ENCODE peak calls at places on chromosomes 6 and 20, in four cellular contexts. One of them, this sample, is unnamed.

GRCh38 chr20:39248851-39249485 is 286.8 kb downstream of the DHX35 start:
- DNase-seq in spleen: no peak
- DNase-seq in breast epithelium: no peak
- DNase-seq in A549: no peak
- DNase-seq in this sample: no peak

GRCh38 chr6:40485300-40485699 is 101.9 kb downstream of the LRFN2 start:
- DNase-seq in spleen: peak
- DNase-seq in breast epithelium: no peak
- DNase-seq in A549: no peak
- DNase-seq in this sample: no peak

GRCh38 chr6:7389162-7389450 is 436 bp downstream of the CAGE1 start:
- DNase-seq in breast epithelium: peak
- DNase-seq in A549: peak
- DNase-seq in spleen: no peak
- DNase-seq in this sample: no peak

GRCh38 chr20:50585214-50585613 is 75.0 kb downstream of the PTPN1 start:
- DNase-seq in A549: no peak
- DNase-seq in spleen: peak
- DNase-seq in breast epithelium: no peak
- DNase-seq in this sample: no peak

GRCh38 chr6:74731921-74732320 is 473.9 kb downstream of the COL12A1 start:
- DNase-seq in spleen: no peak
- DNase-seq in breast epithelium: no peak
- DNase-seq in A549: no peak
- DNase-seq in this sample: no peak

GRCh38 chr6:168133186-168133585 is 54.2 kb upstream of the FRMD1 start:
- DNase-seq in breast epithelium: no peak
- DNase-seq in spleen: no peak
- DNase-seq in A549: no peak
- DNase-seq in this sample: no peak

GRCh38 chr6:139323511-139324445 is 32.0 kb upstream of the TXLNB start:
- DNase-seq in A549: no peak
- DNase-seq in spleen: peak
- DNase-seq in breast epithelium: peak
- DNase-seq in this sample: peak

GRCh38 chr6:41651246-41651961 is 13.1 kb downstream of the MDFI start:
- DNase-seq in A549: no peak
- DNase-seq in spleen: no peak
- DNase-seq in breast epithelium: no peak
- DNase-seq in this sample: no peak

GRCh38 chr20:15179426-15180190 is 842.2 kb upstream of the FLRT3 start:
- DNase-seq in spleen: no peak
- DNase-seq in A549: no peak
- DNase-seq in breast epithelium: no peak
- DNase-seq in this sample: no peak

GRCh38 chr6:139306582-139306981 is 14.8 kb upstream of the TXLNB start:
- DNase-seq in A549: no peak
- DNase-seq in spleen: no peak
- DNase-seq in breast epithelium: no peak
- DNase-seq in this sample: no peak

GRCh38 chr6:33816911-33817310 is 13.1 kb upstream of the MLN start:
- DNase-seq in A549: no peak
- DNase-seq in spleen: no peak
- DNase-seq in breast epithelium: no peak
- DNase-seq in this sample: no peak

GRCh38 chr6:12309070-12309469 is 18.9 kb downstream of the EDN1 start:
- DNase-seq in breast epithelium: no peak
- DNase-seq in spleen: no peak
- DNase-seq in A549: no peak
- DNase-seq in this sample: no peak

GRCh38 chr6:30542404-30542725 is 13.9 kb downstream of the GNL1 start:
- DNase-seq in A549: no peak
- DNase-seq in spleen: no peak
- DNase-seq in breast epithelium: no peak
- DNase-seq in this sample: peak

GRCh38 chr6:109867970-109868358 is 110.1 kb upstream of the GPR6 start:
- DNase-seq in breast epithelium: no peak
- DNase-seq in A549: no peak
- DNase-seq in spleen: no peak
- DNase-seq in this sample: no peak

GRCh38 chr6:15351631-15352030 is 105.8 kb downstream of the JARID2 start:
- DNase-seq in A549: no peak
- DNase-seq in breast epithelium: no peak
- DNase-seq in spleen: no peak
- DNase-seq in this sample: no peak

GRCh38 chr20:60038400-60038799 is 80.2 kb downstream of the CDH26 start:
- DNase-seq in A549: no peak
- DNase-seq in spleen: no peak
- DNase-seq in breast epithelium: no peak
- DNase-seq in this sample: no peak

GRCh38 chr6:89999154-89999553 is 104.9 kb downstream of the GJA10 start:
- DNase-seq in A549: no peak
- DNase-seq in breast epithelium: no peak
- DNase-seq in spleen: no peak
- DNase-seq in this sample: peak

GRCh38 chr20:31607640-31608255 is 2.7 kb downstream of the ID1 start:
- DNase-seq in A549: peak
- DNase-seq in spleen: no peak
- DNase-seq in breast epithelium: no peak
- DNase-seq in this sample: no peak

GRCh38 chr20:39943336-39943735 is 745.7 kb downstream of the MAFB start:
- DNase-seq in spleen: no peak
- DNase-seq in A549: no peak
- DNase-seq in breast epithelium: no peak
- DNase-seq in this sample: no peak

GRCh38 chr20:25019381-25020155 is 27.0 kb upstream of the APMAP start:
- DNase-seq in breast epithelium: peak
- DNase-seq in A549: no peak
- DNase-seq in spleen: peak
- DNase-seq in this sample: peak

GRCh38 chr6:107716688-107717089 is 107.4 kb downstream of the SCML4 start:
- DNase-seq in spleen: peak
- DNase-seq in breast epithelium: no peak
- DNase-seq in A549: no peak
- DNase-seq in this sample: peak

GRCh38 chr6:145245119-145245518 is 490.2 kb downstream of the EPM2A start:
- DNase-seq in A549: no peak
- DNase-seq in breast epithelium: no peak
- DNase-seq in spleen: no peak
- DNase-seq in this sample: no peak

GRCh38 chr6:25337004-25337403 is 57.8 kb downstream of the CARMIL1 start:
- DNase-seq in spleen: no peak
- DNase-seq in A549: no peak
- DNase-seq in breast epithelium: no peak
- DNase-seq in this sample: no peak

GRCh38 chr6:97470322-97470721 is 187.3 kb upstream of the MMS22L start:
- DNase-seq in spleen: no peak
- DNase-seq in breast epithelium: no peak
- DNase-seq in A549: no peak
- DNase-seq in this sample: no peak

GRCh38 chr6:43977404-43978111 is 149.7 kb downstream of the MRPL14 start:
- DNase-seq in spleen: no peak
- DNase-seq in breast epithelium: peak
- DNase-seq in A549: no peak
- DNase-seq in this sample: no peak

GRCh38 chr6:89859744-89860143 is 30.1 kb downstream of the CASP8AP2 start:
- DNase-seq in breast epithelium: no peak
- DNase-seq in A549: no peak
- DNase-seq in spleen: no peak
- DNase-seq in this sample: no peak

GRCh38 chr6:85452441-85452881 is 2.6 kb downstream of the NT5E start:
- DNase-seq in spleen: no peak
- DNase-seq in breast epithelium: no peak
- DNase-seq in A549: no peak
- DNase-seq in this sample: no peak

GRCh38 chr6:84766118-84766683 is 1.8 kb upstream of the TBX18 start:
- DNase-seq in spleen: peak
- DNase-seq in A549: no peak
- DNase-seq in breast epithelium: no peak
- DNase-seq in this sample: no peak

GRCh38 chr20:33811763-33812672 is 870 bp downstream of the CHMP4B start:
- DNase-seq in spleen: peak
- DNase-seq in A549: peak
- DNase-seq in breast epithelium: peak
- DNase-seq in this sample: peak
- TF ChIP-seq POLR2A in spleen: no peak
- TF ChIP-seq POLR2A in A549: no peak
- TF ChIP-seq POLR2A in breast epithelium: no peak
- TF ChIP-seq POLR2A in this sample: no peak

GRCh38 chr20:38145094-38146075 is 19.7 kb downstream of the TGM2 start:
- DNase-seq in breast epithelium: no peak
- DNase-seq in spleen: no peak
- DNase-seq in A549: no peak
- DNase-seq in this sample: no peak

GRCh38 chr20:38141889-38142494 is 23.1 kb downstream of the TGM2 start:
- DNase-seq in spleen: peak
- DNase-seq in breast epithelium: no peak
- DNase-seq in A549: no peak
- DNase-seq in this sample: no peak

GRCh38 chr20:38143238-38143645 is 21.8 kb downstream of the TGM2 start:
- DNase-seq in breast epithelium: no peak
- DNase-seq in A549: peak
- DNase-seq in spleen: no peak
- DNase-seq in this sample: peak

GRCh38 chr20:38144608-38145093 is 20.4 kb downstream of the TGM2 start:
- DNase-seq in spleen: no peak
- DNase-seq in breast epithelium: no peak
- DNase-seq in A549: no peak
- DNase-seq in this sample: no peak

DNA sequence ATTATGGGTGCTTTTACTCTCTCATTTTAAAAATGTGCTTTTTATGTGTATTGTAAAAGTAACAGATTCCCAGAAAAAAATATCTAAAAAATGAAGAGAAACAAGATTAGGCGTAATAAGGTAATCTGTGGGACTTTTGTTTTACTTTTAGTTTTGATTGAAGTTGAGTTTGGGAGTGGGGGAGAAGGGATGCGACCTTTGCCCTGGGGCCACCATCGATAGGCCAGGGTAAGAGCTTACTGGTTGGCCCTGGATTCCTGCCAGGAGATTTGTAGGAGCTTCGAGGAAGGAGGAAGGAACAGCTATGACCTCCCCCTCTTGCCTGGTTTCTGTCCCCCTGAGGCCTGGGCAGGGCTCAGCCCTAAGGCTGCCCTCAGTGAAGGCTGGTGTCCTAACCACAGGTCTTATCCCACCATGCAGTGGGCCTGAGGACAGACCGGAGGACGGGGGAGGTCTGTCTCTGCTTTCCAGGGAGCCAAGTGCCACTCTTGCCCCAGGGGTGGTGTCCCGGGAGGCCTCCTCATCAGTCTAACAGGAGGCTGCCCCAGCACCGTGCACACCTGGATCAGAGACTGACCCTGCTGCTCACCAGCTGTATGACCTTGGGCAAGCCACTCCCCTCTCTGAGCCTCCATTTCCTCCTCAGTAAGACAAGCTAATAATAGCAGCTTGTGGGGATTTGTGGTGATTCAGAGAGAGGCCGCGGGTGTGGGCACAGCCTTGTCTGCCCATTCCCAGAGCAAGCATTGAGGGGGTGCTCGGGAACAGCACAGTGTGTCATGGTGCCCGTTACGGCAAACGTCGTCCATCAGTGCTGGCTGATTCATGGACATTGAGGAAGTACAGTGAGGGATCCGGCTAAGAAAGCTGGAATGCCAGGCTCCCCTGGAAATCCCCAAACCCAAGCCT is 21.2 kb downstream of the TGM2 start:
- DNase-seq in A549: peak
- DNase-seq in breast epithelium: no peak
- DNase-seq in spleen: no peak
- DNase-seq in this sample: no peak
- TF ChIP-seq POLR2A in A549: no peak
- TF ChIP-seq POLR2A in breast epithelium: no peak
- TF ChIP-seq POLR2A in spleen: no peak
- TF ChIP-seq POLR2A in this sample: no peak

GRCh38 chr6:83371428-83371827 is 59.4 kb downstream of the ME1 start:
- DNase-seq in A549: no peak
- DNase-seq in spleen: no peak
- DNase-seq in breast epithelium: no peak
- DNase-seq in this sample: no peak
- TF ChIP-seq POLR2A in A549: no peak
- TF ChIP-seq POLR2A in spleen: no peak
- TF ChIP-seq POLR2A in breast epithelium: no peak
- TF ChIP-seq POLR2A in this sample: no peak

GRCh38 chr20:1894471-1894950 is 696 bp upstream of the SIRPA start:
- DNase-seq in breast epithelium: no peak
- DNase-seq in A549: peak
- DNase-seq in spleen: peak
- DNase-seq in this sample: no peak
- TF ChIP-seq POLR2A in breast epithelium: no peak
- TF ChIP-seq POLR2A in A549: no peak
- TF ChIP-seq POLR2A in spleen: no peak
- TF ChIP-seq POLR2A in this sample: peak

GRCh38 chr6:31546962-31547726 is at the start of gene NFKBIL1:
- DNase-seq in A549: peak
- DNase-seq in breast epithelium: peak
- DNase-seq in spleen: peak
- DNase-seq in this sample: peak

GRCh38 chr6:31548423-31548873 is 1.0 kb downstream of the NFKBIL1 start:
- DNase-seq in breast epithelium: no peak
- DNase-seq in A549: no peak
- DNase-seq in spleen: no peak
- DNase-seq in this sample: no peak

GRCh38 chr6:31546339-31546961 is at the start of gene ATP6V1G2:
- DNase-seq in spleen: peak
- DNase-seq in breast epithelium: peak
- DNase-seq in A549: peak
- DNase-seq in this sample: peak

GRCh38 chr6:31545291-31545690 is 1.1 kb downstream of the ATP6V1G2 start:
- DNase-seq in A549: no peak
- DNase-seq in breast epithelium: no peak
- DNase-seq in spleen: no peak
- DNase-seq in this sample: no peak

GRCh38 chr6:31547727-31548422 is 467 bp downstream of the NFKBIL1 start:
- DNase-seq in breast epithelium: no peak
- DNase-seq in A549: no peak
- DNase-seq in spleen: peak
- DNase-seq in this sample: no peak
- TF ChIP-seq POLR2A in breast epithelium: no peak
- TF ChIP-seq POLR2A in A549: no peak
- TF ChIP-seq POLR2A in spleen: no peak
- TF ChIP-seq POLR2A in this sample: no peak